ENCODE peak calls at places on chromosomes 2 and 18, in eight cellular contexts. O is HTR-8/SVneo, Z is kidney, H is BJ, Y is tibial artery, F is cardiac muscle cell, D is NCI-H1694, W is RWPE2. K is an unnamed sample.

GRCh38 chr2:208025814-208026184 is 472 bp upstream of the PLEKHM3 start:
- DNase-seq in O (no peak), Z (no peak), H (no peak), Y (no peak), F (no peak), D (no peak), W (no peak), K (no peak)

GRCh38 chr18:8615397-8616025 is 6.3 kb downstream of the RAB12 start:
- DNase-seq in O (peak; percentile 72), Z (no peak), H (peak; percentile 93), Y (no peak), F (peak; percentile 92), D (peak; percentile 92), W (no peak), K (peak; percentile 51)

GRCh38 chr2:141889788-141890187 is 241.0 kb downstream of the LRP1B start:
- DNase-seq in O (no peak), Z (no peak), H (no peak), Y (no peak), F (no peak), D (no peak), W (no peak), K (no peak)

GRCh38 chr2:158202151-158202778 is 100.6 kb downstream of the UPP2 start:
- DNase-seq in O (peak; percentile 14), Z (no peak), H (no peak), Y (no peak), F (peak; percentile 17), D (no peak), W (no peak), K (no peak)

GRCh38 chr18:41660654-41661053 is 294.4 kb upstream of the PIK3C3 start:
- DNase-seq in O (no peak), Z (no peak), H (no peak), Y (no peak), F (peak; percentile 44), D (no peak), W (no peak), K (no peak)

GRCh38 chr18:26574958-26575864 is 26.9 kb upstream of the KCTD1 start:
- DNase-seq in O (peak; percentile 8), Z (peak; percentile 80), H (peak; percentile 32), Y (no peak), F (peak; percentile 68), D (no peak), W (peak; percentile 52), K (no peak)

GRCh38 chr2:132038179-132038882 is 123.4 kb downstream of the ANKRD30BL start:
- DNase-seq in O (no peak), Z (no peak), H (no peak), Y (no peak), F (peak; percentile 2), D (peak; percentile 1), W (no peak), K (peak; percentile 12)

GRCh38 chr2:65070856-65071255 is 14.6 kb downstream of the CEP68 start:
- DNase-seq in O (no peak), Z (no peak), H (no peak), Y (no peak), F (no peak), D (no peak), W (no peak), K (no peak)

GRCh38 chr2:167862787-167863186 is 384.6 kb downstream of the STK39 start:
- DNase-seq in O (no peak), Z (no peak), H (no peak), Y (no peak), F (no peak), D (no peak), W (no peak), K (no peak)

GRCh38 chr2:11466307-11467125 is 555 bp upstream of the E2F6 start:
- DNase-seq in O (no peak), Z (no peak), H (no peak), Y (no peak), F (no peak), D (no peak), W (no peak), K (no peak)

GRCh38 chr2:175965773-175966172 is 36.3 kb downstream of the LNPK start:
- DNase-seq in O (no peak), Z (no peak), H (no peak), Y (no peak), F (no peak), D (no peak), W (no peak), K (no peak)

GRCh38 chr18:67864677-67865340 is 348.3 kb upstream of the DSEL start:
- DNase-seq in O (no peak), Z (no peak), H (peak; percentile 99), Y (no peak), F (peak; percentile 56), D (no peak), W (no peak), K (no peak)